ENCODE peak calls at places on chromosomes 3 and 15, in eight cellular contexts. L is Right ventricle myocardium superior, F is H54, V is fibroblast of pulmonary artery, Z is GM18507, I is NCI-H1092, P is hepatic stellate cell, U is lung microvascular endothelial cell. B is an unnamed sample.

GRCh38 chr3:103511891-103512290 is 1077.1 kb downstream of the ZPLD1 start:
- DNase-seq in L (no peak), F (no peak), V (no peak), Z (no peak), I (no peak), P (no peak), U (no peak), B (no peak)

GRCh38 chr3:61149236-61149635 is 102.0 kb downstream of the FHIT start:
- DNase-seq in L (no peak), F (no peak), V (no peak), Z (no peak), I (no peak), P (no peak), U (no peak), B (no peak)

GRCh38 chr3:145650170-145650569 is 510.8 kb downstream of the PLOD2 start:
- DNase-seq in L (no peak), F (no peak), V (no peak), Z (no peak), I (no peak), P (no peak), U (no peak), B (no peak)

GRCh38 chr3:112651516-112651915 is 10.6 kb upstream of the CCDC80 start:
- DNase-seq in L (no peak), F (no peak), V (no peak), Z (no peak), I (no peak), P (no peak), U (no peak), B (no peak)

GRCh38 chr3:23877324-23877980 is 39.3 kb downstream of the NKIRAS1 start:
- DNase-seq in L (no peak), F (peak; percentile 25), V (peak; percentile 95), Z (no peak), I (no peak), P (peak; percentile 57), U (peak; percentile 62), B (no peak)

GRCh38 chr3:194632211-194632982 is 822 bp downstream of the TMEM44 start:
- DNase-seq in L (peak; percentile 57), F (peak; percentile 49), V (peak; percentile 59), Z (no peak), I (no peak), P (peak; percentile 52), U (peak; percentile 50), B (no peak)

GRCh38 chr3:53114011-53114400 is 16.2 kb downstream of the RFT1 start:
- DNase-seq in L (peak; percentile 83), F (peak; percentile 73), V (peak; percentile 84), Z (peak; percentile 67), I (peak; percentile 40), P (peak; percentile 75), U (peak; percentile 80), B (peak; percentile 78)

GRCh38 chr3:11140054-11140712 is 14.1 kb upstream of the HRH1 start:
- DNase-seq in L (peak; percentile 52), F (no peak), V (peak; percentile 20), Z (peak; percentile 43), I (peak; percentile 26), P (no peak), U (peak; percentile 55), B (peak; percentile 70)

GRCh38 chr3:42762046-42762724 is 10.9 kb downstream of the CCDC13 start:
- DNase-seq in L (no peak), F (no peak), V (no peak), Z (no peak), I (no peak), P (no peak), U (no peak), B (no peak)

GRCh38 chr3:37823189-37823588 is 38.5 kb upstream of the CTDSPL start:
- DNase-seq in L (no peak), F (no peak), V (peak; percentile 18), Z (no peak), I (no peak), P (no peak), U (no peak), B (no peak)

GRCh38 chr3:196288141-196288460 is 575 bp upstream of the PCYT1A start:
- DNase-seq in L (no peak), F (no peak), V (peak; percentile 55), Z (no peak), I (peak; percentile 53), P (peak; percentile 66), U (no peak), B (no peak)

GRCh38 chr3:156511987-156512677 is 42.8 kb downstream of the SSR3 start:
- DNase-seq in L (no peak), F (no peak), V (no peak), Z (no peak), I (no peak), P (no peak), U (no peak), B (no peak)

GRCh38 chr3:107986505-107986904 is 104.3 kb downstream of the CD47 start:
- DNase-seq in L (no peak), F (no peak), V (peak; percentile 73), Z (no peak), I (no peak), P (no peak), U (no peak), B (no peak)

GRCh38 chr3:132083583-132084372 is 49.0 kb upstream of the CPNE4 start:
- DNase-seq in L (no peak), F (no peak), V (peak; percentile 93), Z (no peak), I (no peak), P (no peak), U (peak; percentile 94), B (no peak)

GRCh38 chr3:123138819-123139517 is 62.8 kb upstream of the SEC22A start:
- DNase-seq in L (no peak), F (no peak), V (no peak), Z (no peak), I (no peak), P (no peak), U (no peak), B (no peak)

GRCh38 chr3:155859859-155860258 is 5.6 kb upstream of the SLC33A1 start:
- DNase-seq in L (no peak), F (no peak), V (peak; percentile 44), Z (no peak), I (no peak), P (peak; percentile 33), U (peak; percentile 21), B (no peak)

GRCh38 chr15:34329006-34329405 is 8.6 kb downstream of the SLC12A6 start:
- DNase-seq in L (no peak), F (no peak), V (no peak), Z (no peak), I (no peak), P (no peak), U (no peak), B (no peak)

GRCh38 chr15:45393851-45394250 is 15.5 kb upstream of the GATM start:
- DNase-seq in L (no peak), F (no peak), V (no peak), Z (no peak), I (no peak), P (no peak), U (no peak), B (no peak)

GRCh38 chr15:66819084-66819483 is 117.0 kb downstream of the SMAD6 start:
- DNase-seq in L (no peak), F (no peak), V (no peak), Z (peak; percentile 40), I (no peak), P (no peak), U (no peak), B (no peak)

GRCh38 chr15:95897651-95898050 is 432.8 kb upstream of the NR2F2 start:
- DNase-seq in L (no peak), F (no peak), V (no peak), Z (no peak), I (no peak), P (no peak), U (no peak), B (no peak)

GRCh38 chr3:194204036-194204792 is 68.3 kb downstream of the HES1 start:
- DNase-seq in L (no peak), F (no peak), V (no peak), Z (no peak), I (no peak), P (no peak), U (no peak), B (no peak)

GRCh38 chr3:21462151-21462550 is 288.9 kb downstream of the ZNF385D start:
- DNase-seq in L (no peak), F (no peak), V (no peak), Z (no peak), I (no peak), P (no peak), U (no peak), B (no peak)

GRCh38 chr3:157700405-157700804 is 197.2 kb upstream of the VEPH1 start:
- DNase-seq in L (no peak), F (no peak), V (peak; percentile 7), Z (no peak), I (no peak), P (no peak), U (no peak), B (no peak)

GRCh38 chr3:63972987-63973386 is 50.3 kb downstream of the PSMD6 start:
- DNase-seq in L (no peak), F (no peak), V (no peak), Z (no peak), I (no peak), P (no peak), U (no peak), B (no peak)

GRCh38 chr3:69282191-69282590 is 103.7 kb downstream of the FRMD4B start:
- DNase-seq in L (no peak), F (no peak), V (no peak), Z (no peak), I (no peak), P (no peak), U (peak; percentile 52), B (no peak)

GRCh38 chr15:74614744-74615312 is 808 bp upstream of the CLK3 start:
- DNase-seq in L (peak; percentile 93), F (peak; percentile 67), V (peak; percentile 67), Z (peak; percentile 89), I (no peak), P (no peak), U (peak; percentile 73), B (no peak)

GRCh38 chr3:69675773-69676660 is 63.2 kb upstream of the MITF start:
- DNase-seq in L (no peak), F (no peak), V (no peak), Z (no peak), I (no peak), P (no peak), U (no peak), B (no peak)

GRCh38 chr3:78140866-78141658 is 1101.2 kb downstream of the ROBO2 start:
- DNase-seq in L (no peak), F (peak; percentile 4), V (peak; percentile 80), Z (no peak), I (no peak), P (peak; percentile 27), U (no peak), B (no peak)

GRCh38 chr3:160810360-160810759 is 54.3 kb downstream of the PPM1L start:
- DNase-seq in L (no peak), F (no peak), V (peak; percentile 3), Z (no peak), I (no peak), P (no peak), U (no peak), B (no peak)

GRCh38 chr3:42539871-42540714 is 37.6 kb downstream of the VIPR1 start:
- DNase-seq in L (no peak), F (peak; percentile 65), V (peak; percentile 40), Z (peak; percentile 59), I (peak; percentile 1), P (no peak), U (peak; percentile 30), B (no peak)

GRCh38 chr3:156694536-156694935 is 20.1 kb downstream of the TIPARP start:
- DNase-seq in L (no peak), F (no peak), V (no peak), Z (no peak), I (no peak), P (no peak), U (no peak), B (no peak)